ENCODE peak calls at places on chromosomes 1 and 21, in five cellular contexts. F, B, L, R and W are unnamed samples.

GRCh38 chr1:203126151-203126865 is 1.2 kb upstream of the ADORA1 start:
- DNase-seq in L (no peak), R (peak), B (no peak), F (no peak), W (no peak)

GRCh38 chr1:6113116-6113515 is 67.0 kb downstream of the CHD5 start:
- DNase-seq in R (no peak), F (no peak), B (no peak), L (no peak), W (no peak)

GRCh38 chr1:15245593-15246325 is 1.3 kb upstream of the FHAD1 start:
- DNase-seq in L (no peak), F (no peak), R (no peak), B (no peak), W (no peak)

GRCh38 chr1:110643886-110644285 is 30.9 kb downstream of the KCNA3 start:
- DNase-seq in F (no peak), B (no peak), L (no peak), R (no peak), W (no peak)

GRCh38 chr1:227712648-227713047 is 22.5 kb downstream of the JMJD4 start:
- DNase-seq in L (no peak), F (peak), B (peak), R (no peak), W (no peak)

GRCh38 chr1:42259059-42259738 is 75.8 kb downstream of the FOXJ3 start:
- DNase-seq in B (peak), L (no peak), R (no peak), F (peak), W (no peak)

GRCh38 chr1:225825606-225826005 is 15.7 kb downstream of the EPHX1 start:
- DNase-seq in R (no peak), L (peak), B (no peak), F (no peak), W (peak)

GRCh38 chr1:86018311-86018923 is 138.2 kb downstream of the COL24A1 start:
- DNase-seq in L (no peak), B (peak), F (peak), R (no peak), W (peak)

GRCh38 chr21:35273331-35273730 is 224.2 kb upstream of the RUNX1 start:
- DNase-seq in R (peak), F (no peak), L (no peak), B (no peak), W (no peak)

GRCh38 chr1:62325696-62326095 is 6.5 kb upstream of the KANK4 start:
- DNase-seq in B (no peak), L (no peak), F (no peak), R (no peak), W (no peak)

GRCh38 chr1:228375578-228376261 is 30.9 kb downstream of the TRIM11 start:
- DNase-seq in F (no peak), R (no peak), B (no peak), L (no peak), W (no peak)

GRCh38 chr1:227622739-227623475 is 59.6 kb downstream of the ZNF678 start:
- DNase-seq in F (no peak), L (no peak), B (no peak), R (no peak), W (no peak)

GRCh38 chr1:229454056-229454455 is 20.2 kb upstream of the ACTA1 start:
- DNase-seq in F (no peak), L (peak), R (no peak), B (no peak), W (no peak)

GRCh38 chr1:119674835-119675289 is 26.8 kb upstream of the ZNF697 start:
- DNase-seq in F (peak), B (peak), L (no peak), R (no peak), W (no peak)

GRCh38 chr1:185654952-185655314 is 79.3 kb upstream of the HMCN1 start:
- DNase-seq in R (no peak), F (no peak), L (no peak), B (no peak), W (no peak)

GRCh38 chr1:41343790-41344679 is 17.2 kb upstream of the FOXO6 start:
- DNase-seq in L (no peak), F (no peak), R (no peak), B (no peak), W (no peak)

GRCh38 chr1:64228181-64228957 is 24.9 kb downstream of the UBE2U start:
- DNase-seq in B (no peak), F (no peak), L (no peak), R (no peak), W (no peak)

GRCh38 chr1:206635080-206635982 is at the start of gene DYRK3:
- DNase-seq in F (peak), B (peak), L (peak), R (peak), W (peak)

GRCh38 chr1:73770109-73770905 is 427.7 kb downstream of the LRRIQ3 start:
- DNase-seq in F (no peak), B (no peak), R (no peak), L (no peak), W (no peak)

GRCh38 chr1:100230760-100231159 is 18.9 kb downstream of the DBT start:
- DNase-seq in F (no peak), R (no peak), B (no peak), L (no peak), W (no peak)

GRCh38 chr1:16981269-16981849 is 939 bp upstream of the MFAP2 start:
- DNase-seq in R (no peak), B (no peak), F (no peak), L (no peak), W (no peak)

GRCh38 chr1:236938745-236939144 is 65.5 kb downstream of the MT1HL1 start:
- DNase-seq in L (no peak), F (no peak), R (no peak), B (no peak), W (no peak)

GRCh38 chr1:156805766-156806511 is 10.7 kb downstream of the SH2D2A start:
- DNase-seq in B (no peak), L (peak), F (no peak), R (no peak), W (no peak)

GRCh38 chr1:14777516-14778506 is 179.3 kb downstream of the KAZN start:
- DNase-seq in L (no peak), F (no peak), R (no peak), B (no peak), W (no peak)

GRCh38 chr1:16233431-16233830 is 3.6 kb downstream of the CPLANE2 start:
- DNase-seq in B (no peak), F (no peak), R (no peak), L (no peak), W (no peak)

GRCh38 chr1:159122005-159122621 is 45.5 kb upstream of the AIM2 start:
- DNase-seq in R (no peak), L (no peak), F (peak), B (peak), W (no peak)

GRCh38 chr1:179706339-179706941 is 36.7 kb upstream of the FAM163A start:
- DNase-seq in F (peak), R (peak), B (peak), L (peak), W (peak)

GRCh38 chr1:182629674-182630073 is 25.5 kb upstream of the RGS16 start:
- DNase-seq in F (no peak), L (no peak), B (no peak), R (no peak), W (no peak)

GRCh38 chr1:44884746-44885145 is 41.7 kb upstream of the PTCH2 start:
- DNase-seq in B (no peak), F (no peak), R (no peak), L (no peak), W (no peak)

GRCh38 chr1:179809506-179810366 is 66.6 kb downstream of the FAM163A start:
- DNase-seq in R (peak), L (peak), F (peak), B (peak), W (peak)

GRCh38 chr21:45290948-45291612 is 3.4 kb upstream of the POFUT2 start:
- DNase-seq in B (no peak), L (peak), F (no peak), R (no peak), W (no peak)

GRCh38 chr21:45291613-45292398 is 4.1 kb upstream of the POFUT2 start:
- DNase-seq in B (no peak), L (peak), F (no peak), R (peak), W (no peak)

GRCh38 chr21:45289134-45289533 is 1.4 kb upstream of the POFUT2 start:
- DNase-seq in F (no peak), L (no peak), B (no peak), R (no peak), W (no peak)

GRCh38 chr21:45288441-45288841 is 746 bp upstream of the POFUT2 start:
- DNase-seq in F (no peak), B (no peak), R (peak), L (no peak), W (no peak)

GRCh38 chr21:45289655-45290515 is 2.2 kb upstream of the POFUT2 start:
- DNase-seq in L (peak), F (no peak), R (peak), B (no peak), W (no peak)
- TF ChIP-seq CTCF in L (peak), F (no peak), R (peak), B (no peak), W (no peak)

GRCh38 chr1:160168016-160168415 is 16.6 kb downstream of the ATP1A4 start:
- DNase-seq in R (no peak), F (no peak), L (no peak), B (no peak), W (no peak)
- TF ChIP-seq CTCF in R (no peak), F (no peak), L (no peak), B (no peak), W (no peak)

DNA sequence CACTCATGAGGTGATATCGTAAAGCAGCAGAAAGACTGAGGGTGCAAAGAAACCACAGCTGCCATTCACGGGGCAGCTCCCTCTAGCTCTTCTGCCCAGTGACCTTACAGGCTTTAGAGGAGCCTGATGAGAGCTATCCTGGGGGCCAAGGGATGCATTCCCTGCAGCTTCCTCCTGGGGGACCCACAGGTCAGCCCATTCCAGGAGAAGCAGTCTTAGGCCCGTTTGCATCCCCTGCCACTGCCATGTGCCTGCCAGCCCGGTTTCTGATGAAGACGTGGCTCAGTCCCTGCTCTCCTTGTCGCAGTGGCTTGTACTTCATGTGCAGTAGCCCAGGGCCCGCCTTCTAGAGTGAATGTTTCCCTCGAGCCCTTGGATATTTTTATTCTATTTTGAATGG is 22.8 kb downstream of the ATP5PO start:
- DNase-seq in R (peak), B (no peak), F (no peak), L (no peak), W (peak)
- TF ChIP-seq CTCF in R (peak), B (no peak), F (no peak), L (no peak), W (peak)

GRCh38 chr1:168135982-168136708 is 585 bp downstream of the GPR161 start:
- DNase-seq in B (peak), L (peak), F (no peak), R (peak), W (peak)
- TF ChIP-seq CTCF in B (no peak), L (no peak), F (no peak), R (no peak), W (no peak)

DNA sequence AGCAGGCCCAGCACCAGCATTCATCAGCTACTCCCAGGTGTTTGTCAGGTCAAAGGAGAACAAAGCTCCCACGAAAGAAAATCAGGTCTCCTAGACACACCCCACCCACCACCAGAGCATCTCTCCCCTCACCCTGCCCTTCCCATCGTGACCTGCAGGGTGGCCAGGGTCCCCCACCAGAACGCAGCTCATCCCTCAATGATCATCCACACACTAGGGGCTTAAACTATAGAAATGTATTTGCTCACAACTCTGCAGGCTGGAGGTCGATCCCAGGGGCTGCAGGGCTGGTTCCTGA is 97.4 kb downstream of the RIPK4 start:
- DNase-seq in L (no peak), F (no peak), B (no peak), R (no peak), W (no peak)
- TF ChIP-seq CTCF in L (no peak), F (no peak), B (no peak), R (peak), W (no peak)

GRCh38 chr1:90936731-90937130 is 85.1 kb downstream of the ZNF644 start:
- DNase-seq in L (no peak), B (no peak), F (no peak), R (no peak), W (no peak)
- TF ChIP-seq CTCF in L (no peak), B (no peak), F (no peak), R (no peak), W (no peak)

DNA sequence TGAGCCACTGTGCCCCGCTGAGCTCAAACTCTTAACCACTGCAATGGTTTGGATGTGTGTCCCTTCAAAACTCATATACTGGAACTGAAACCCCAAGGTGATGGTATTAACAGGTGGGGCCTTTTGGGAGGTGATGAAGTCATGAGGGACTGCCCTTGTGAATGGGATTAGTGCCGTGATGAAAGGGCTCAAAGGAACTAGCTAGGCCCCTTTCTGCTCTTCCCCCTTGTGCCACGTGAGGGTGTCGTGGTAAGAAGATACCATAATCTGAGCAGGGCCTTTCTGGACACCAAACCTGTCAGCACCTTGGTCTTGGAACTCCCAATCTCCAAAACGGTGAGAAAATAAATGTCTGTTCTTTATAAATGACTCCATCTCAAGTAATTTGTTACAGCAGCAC is 45.5 kb upstream of the SPOCD1 start:
- DNase-seq in R (no peak), B (no peak), L (no peak), F (peak), W (no peak)
- TF ChIP-seq CTCF in R (no peak), B (peak), L (no peak), F (peak), W (no peak)

DNA sequence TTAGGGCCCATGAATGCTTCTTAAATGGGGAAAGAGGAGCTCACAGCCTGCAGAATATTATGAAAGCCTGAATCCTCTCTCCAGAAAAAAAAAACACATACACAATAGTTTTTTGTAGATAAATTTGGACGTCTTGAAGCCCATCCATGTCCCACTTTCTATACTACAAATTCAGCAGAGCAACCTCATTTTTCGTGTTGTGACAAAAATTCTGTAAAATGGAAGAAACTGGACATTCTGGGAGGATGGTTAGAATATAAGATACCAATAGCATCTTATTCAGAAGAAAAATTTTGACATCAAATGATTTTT is 102.1 kb downstream of the ZNF281 start:
- DNase-seq in B (no peak), R (no peak), L (no peak), F (no peak), W (no peak)
- TF ChIP-seq CTCF in B (no peak), R (peak), L (no peak), F (no peak), W (no peak)